ENCODE peak calls at places on chromosomes 5 and 9, in six cellular contexts. Z is effector memory CD8-positive, alpha-beta T cell; I is tibial nerve; M is GM12892; O is T follicular helper cell; K is iPS-NIHi11. R is an unnamed sample.

GRCh38 chr5:171667341-171668096 is 118.1 kb upstream of the SMIM23 start:
- DNase-seq in Z (no peak), I (peak), M (no peak), O (no peak), K (peak), R (peak)

GRCh38 chr5:93069276-93069675 is 511.7 kb downstream of the NR2F1-AS1 start:
- DNase-seq in Z (no peak), I (no peak), M (no peak), O (no peak), K (no peak), R (no peak)

GRCh38 chr9:77953590-77953989 is 78.0 kb downstream of the GNAQ start:
- DNase-seq in Z (no peak), I (no peak), M (no peak), O (no peak), K (no peak), R (no peak)

GRCh38 chr5:105924366-105924765 is 1746.4 kb downstream of the EFNA5 start:
- DNase-seq in Z (no peak), I (no peak), M (no peak), O (no peak), K (no peak), R (no peak)

GRCh38 chr5:16774806-16775205 is 158.0 kb upstream of the RETREG1 start:
- DNase-seq in Z (no peak), I (no peak), M (no peak), O (no peak), K (no peak), R (no peak)

GRCh38 chr9:127199001-127199791 is 65.4 kb upstream of the GARNL3 start:
- DNase-seq in Z (peak), I (peak), M (peak), O (peak), K (peak), R (peak)

GRCh38 chr5:90434116-90434714 is 24.7 kb upstream of the CETN3 start:
- DNase-seq in Z (peak), I (no peak), M (no peak), O (peak), K (peak), R (no peak)

GRCh38 chr5:16539169-16539666 is 73.6 kb upstream of the ZNF622 start:
- DNase-seq in Z (no peak), I (peak), M (no peak), O (no peak), K (no peak), R (peak)

GRCh38 chr9:135134253-135135028 is 47.0 kb downstream of the OLFM1 start:
- DNase-seq in Z (no peak), I (no peak), M (no peak), O (no peak), K (no peak), R (no peak)

GRCh38 chr9:115717298-115717697 is 436.3 kb upstream of the PAPPA start:
- DNase-seq in Z (no peak), I (no peak), M (no peak), O (no peak), K (no peak), R (no peak)

GRCh38 chr5:30183736-30184135 is 1009.8 kb upstream of the CDH6 start:
- DNase-seq in Z (no peak), I (no peak), M (no peak), O (no peak), K (no peak), R (no peak)

GRCh38 chr5:150394103-150394502 is 18.6 kb downstream of the CD74 start:
- DNase-seq in Z (no peak), I (no peak), M (no peak), O (no peak), K (no peak), R (no peak)

GRCh38 chr5:142542906-142543305 is 143.0 kb downstream of the FGF1 start:
- DNase-seq in Z (no peak), I (no peak), M (no peak), O (no peak), K (no peak), R (no peak)

GRCh38 chr9:126379661-126380365 is 53.2 kb downstream of the MVB12B start:
- DNase-seq in Z (no peak), I (no peak), M (no peak), O (no peak), K (no peak), R (no peak)

GRCh38 chr9:110126986-110127864 is 80.7 kb downstream of the C9orf152 start:
- DNase-seq in Z (no peak), I (peak), M (no peak), O (no peak), K (peak), R (no peak)

GRCh38 chr5:74519161-74519571 is 121.4 kb downstream of the ENC1 start:
- DNase-seq in Z (no peak), I (no peak), M (no peak), O (no peak), K (no peak), R (no peak)

GRCh38 chr5:179275941-179276837 is 69.1 kb downstream of the ADAMTS2 start:
- DNase-seq in Z (no peak), I (peak), M (no peak), O (no peak), K (no peak), R (peak)

GRCh38 chr9:19788152-19788551 is 685 bp downstream of the SLC24A2 start:
- DNase-seq in Z (no peak), I (no peak), M (no peak), O (no peak), K (peak), R (no peak)

GRCh38 chr5:95221234-95221633 is 63.7 kb downstream of the MCTP1 start:
- DNase-seq in Z (no peak), I (no peak), M (no peak), O (no peak), K (no peak), R (no peak)

GRCh38 chr9:76657265-76657664 is 107.0 kb upstream of the PCA3 start:
- DNase-seq in Z (no peak), I (no peak), M (no peak), O (no peak), K (no peak), R (no peak)

GRCh38 chr5:96140496-96140895 is 178.8 kb upstream of the ELL2 start:
- DNase-seq in Z (no peak), I (no peak), M (no peak), O (no peak), K (no peak), R (no peak)

GRCh38 chr9:91001146-91001611 is 199.6 kb downstream of the SYK start:
- DNase-seq in Z (no peak), I (no peak), M (no peak), O (no peak), K (peak), R (no peak)

GRCh38 chr9:23447166-23447565 is 378.9 kb downstream of the ELAVL2 start:
- DNase-seq in Z (no peak), I (no peak), M (no peak), O (no peak), K (peak), R (no peak)

GRCh38 chr5:136021016-136021405 is 7.8 kb upstream of the TGFBI start:
- DNase-seq in Z (no peak), I (no peak), M (no peak), O (no peak), K (no peak), R (no peak)

GRCh38 chr5:53261245-53261644 is 151.7 kb upstream of the MOCS2 start:
- DNase-seq in Z (no peak), I (no peak), M (no peak), O (no peak), K (no peak), R (no peak)

GRCh38 chr5:121915765-121916164 is 46.0 kb upstream of the SRFBP1 start:
- DNase-seq in Z (no peak), I (no peak), M (no peak), O (no peak), K (no peak), R (no peak)

GRCh38 chr5:139882961-139883539 is 87.4 kb downstream of the PSD2 start:
- DNase-seq in Z (no peak), I (no peak), M (no peak), O (no peak), K (no peak), R (no peak)

GRCh38 chr5:35282805-35283204 is 52.5 kb upstream of the PRLR start:
- DNase-seq in Z (no peak), I (no peak), M (no peak), O (no peak), K (no peak), R (no peak)

GRCh38 chr5:169974121-169974770 is 6.0 kb downstream of the INSYN2B start:
- DNase-seq in Z (no peak), I (no peak), M (no peak), O (no peak), K (no peak), R (no peak)

GRCh38 chr9:93302586-93303257 is 118.8 kb downstream of the WNK2 start:
- DNase-seq in Z (peak), I (no peak), M (peak), O (peak), K (peak), R (no peak)

GRCh38 chr5:65213921-65214525 is 267.7 kb downstream of the ADAMTS6 start:
- DNase-seq in Z (no peak), I (no peak), M (no peak), O (no peak), K (peak), R (no peak)